ENCODE peak calls at places on chromosomes 3 and 15, in four cellular contexts. D is SJSA1, X is AG09309, W is LoVo. T is an unnamed sample.

GRCh38 chr3:123725652-123726400 is 141.0 kb upstream of the HACD2 start:
- DNase-seq in D (no peak), X (no peak), W (no peak), T (no peak)

GRCh38 chr3:77232557-77232956 is 192.7 kb downstream of the ROBO2 start:
- DNase-seq in D (no peak), X (no peak), W (no peak), T (no peak)

GRCh38 chr3:101970212-101970611 is 120.9 kb downstream of the NFKBIZ start:
- DNase-seq in D (no peak), X (no peak), W (no peak), T (no peak)

GRCh38 chr3:58693929-58694850 is 27.6 kb upstream of the FAM3D start:
- DNase-seq in D (no peak), X (no peak), W (peak), T (no peak)

GRCh38 chr3:49469876-49470713 is at the start of gene DAG1:
- DNase-seq in D (peak), X (peak), W (peak), T (peak)

GRCh38 chr15:25859838-25860645 is 3.1 kb downstream of the ATP10A start:
- DNase-seq in D (no peak), X (no peak), W (no peak), T (no peak)

GRCh38 chr3:129594907-129595390 is 11.5 kb downstream of the PLXND1 start:
- DNase-seq in D (no peak), X (no peak), W (no peak), T (no peak)

GRCh38 chr15:68154923-68155559 is 50.1 kb downstream of the CALML4 start:
- DNase-seq in D (no peak), X (peak), W (peak), T (peak)

GRCh38 chr15:60520041-60520824 is 41.3 kb upstream of the ICE2 start:
- DNase-seq in D (no peak), X (no peak), W (peak), T (no peak)

GRCh38 chr3:38028621-38029361 is 651 bp downstream of the PLCD1 start:
- DNase-seq in D (no peak), X (no peak), W (no peak), T (no peak)

GRCh38 chr3:49724586-49724985 is 835 bp upstream of the GMPPB start:
- DNase-seq in D (no peak), X (no peak), W (no peak), T (no peak)

GRCh38 chr3:28726840-28727239 is 378.2 kb upstream of the AZI2 start:
- DNase-seq in D (no peak), X (no peak), W (peak), T (peak)

GRCh38 chr3:69767571-69767970 is 28.3 kb downstream of the MITF start:
- DNase-seq in D (no peak), X (no peak), W (no peak), T (no peak)

GRCh38 chr3:52086939-52087675 is 30.7 kb upstream of the DUSP7 start:
- DNase-seq in D (no peak), X (no peak), W (no peak), T (no peak)

GRCh38 chr15:31295660-31296059 is 31.0 kb upstream of the KLF13 start:
- DNase-seq in D (peak), X (no peak), W (no peak), T (peak)

GRCh38 chr3:111277226-111277625 is 205.6 kb downstream of the NECTIN3 start:
- DNase-seq in D (no peak), X (peak), W (no peak), T (no peak)

GRCh38 chr3:191774485-191774884 is 313.5 kb downstream of the PYDC2 start:
- DNase-seq in D (no peak), X (peak), W (peak), T (no peak)

GRCh38 chr3:50292924-50293801 is 934 bp upstream of the IFRD2 start:
- DNase-seq in D (no peak), X (no peak), W (no peak), T (no peak)

GRCh38 chr15:71752604-71753289 is 57.6 kb upstream of the NR2E3 start:
- DNase-seq in D (peak), X (peak), W (peak), T (peak)

GRCh38 chr3:132507657-132508056 is 89.4 kb upstream of the ACKR4 start:
- DNase-seq in D (no peak), X (no peak), W (no peak), T (no peak)

GRCh38 chr15:98866503-98866902 is 141.1 kb downstream of the PGPEP1L start:
- DNase-seq in D (no peak), X (no peak), W (peak), T (no peak)

GRCh38 chr3:196948442-196949365 is 6.4 kb upstream of the NCBP2 start:
- DNase-seq in D (no peak), X (no peak), W (no peak), T (peak)

GRCh38 chr3:171459130-171459941 is 869 bp downstream of the TNIK start:
- DNase-seq in D (no peak), X (no peak), W (peak), T (peak)

GRCh38 chr3:149077638-149078037 is 8.7 kb downstream of the HLTF start:
- DNase-seq in D (no peak), X (peak), W (no peak), T (no peak)

GRCh38 chr15:58346361-58346760 is 85.4 kb upstream of the LIPC start:
- DNase-seq in D (peak), X (peak), W (no peak), T (peak)

GRCh38 chr3:15979490-15979889 is 181.7 kb upstream of the ANKRD28 start:
- DNase-seq in D (no peak), X (no peak), W (no peak), T (no peak)

GRCh38 chr3:47781326-47781684 is 388 bp downstream of the SMARCC1 start:
- DNase-seq in D (peak), X (no peak), W (peak), T (peak)

GRCh38 chr3:23206371-23206770 is 3.2 kb downstream of the UBE2E2 start:
- DNase-seq in D (no peak), X (no peak), W (no peak), T (no peak)

GRCh38 chr3:144774897-144775296 is 803.3 kb downstream of the DIPK2A start:
- DNase-seq in D (no peak), X (peak), W (no peak), T (no peak)

GRCh38 chr3:16239776-16240175 is 25.0 kb downstream of the DPH3 start:
- DNase-seq in D (no peak), X (no peak), W (no peak), T (no peak)

GRCh38 chr15:48766196-48766595 is 44.7 kb downstream of the CEP152 start:
- DNase-seq in D (no peak), X (no peak), W (peak), T (no peak)

GRCh38 chr15:93333826-93334225 is 244.8 kb upstream of the RGMA start:
- DNase-seq in D (no peak), X (no peak), W (no peak), T (no peak)

GRCh38 chr3:133831966-133832801 is 26.6 kb downstream of the SRPRB start:
- DNase-seq in D (no peak), X (no peak), W (no peak), T (no peak)

GRCh38 chr15:56243117-56243773 is 434 bp downstream of the RFX7 start:
- DNase-seq in D (peak), X (no peak), W (peak), T (peak)

GRCh38 chr15:35886765-35887164 is 340.8 kb upstream of the DPH6 start:
- DNase-seq in D (no peak), X (no peak), W (no peak), T (no peak)

T was measured in Caco-2.